ENCODE peak calls at places on chromosomes 5 and 9, in five cellular contexts. One of them, this sample, is unnamed.

GRCh38 chr5:79694652-79695051 is 5.0 kb downstream of the CMYA5 start:
- DNase-seq in A549: no peak
- DNase-seq in K562: peak
- DNase-seq in transverse colon: no peak
- DNase-seq in HepG2: no peak
- DNase-seq in this sample: no peak

GRCh38 chr5:163612358-163613149 is 107.1 kb downstream of the MAT2B start:
- DNase-seq in A549: no peak
- DNase-seq in K562: no peak
- DNase-seq in transverse colon: no peak
- DNase-seq in HepG2: no peak
- DNase-seq in this sample: no peak

GRCh38 chr9:93133641-93134017 is 422 bp downstream of the NINJ1 start:
- DNase-seq in A549: peak
- DNase-seq in K562: peak
- DNase-seq in transverse colon: peak
- DNase-seq in HepG2: peak
- DNase-seq in this sample: peak

GRCh38 chr5:20113031-20113685 is 125.2 kb upstream of the CDH18 start:
- DNase-seq in A549: no peak
- DNase-seq in K562: no peak
- DNase-seq in transverse colon: no peak
- DNase-seq in HepG2: no peak
- DNase-seq in this sample: no peak

GRCh38 chr5:21654-22233 is 70.2 kb upstream of the PLEKHG4B start:
- DNase-seq in A549: peak
- DNase-seq in K562: no peak
- DNase-seq in transverse colon: no peak
- DNase-seq in HepG2: no peak
- DNase-seq in this sample: no peak

GRCh38 chr5:147404706-147405105 is 105.2 kb downstream of the DPYSL3 start:
- DNase-seq in A549: no peak
- DNase-seq in K562: no peak
- DNase-seq in transverse colon: no peak
- DNase-seq in HepG2: no peak
- DNase-seq in this sample: no peak

GRCh38 chr9:134060546-134060945 is 7.3 kb downstream of the BRD3 start:
- DNase-seq in A549: no peak
- DNase-seq in K562: no peak
- DNase-seq in transverse colon: no peak
- DNase-seq in HepG2: no peak
- DNase-seq in this sample: no peak

GRCh38 chr9:86034863-86035734 is 64.3 kb downstream of the GOLM1 start:
- DNase-seq in A549: peak
- DNase-seq in K562: peak
- DNase-seq in transverse colon: peak
- DNase-seq in HepG2: peak
- DNase-seq in this sample: peak

GRCh38 chr5:93579561-93580386 is 1.2 kb downstream of the NR2F1-AS1 start:
- DNase-seq in A549: peak
- DNase-seq in K562: no peak
- DNase-seq in transverse colon: no peak
- DNase-seq in HepG2: no peak
- DNase-seq in this sample: peak

GRCh38 chr5:157182143-157182757 is 1.6 kb downstream of the ITK start:
- DNase-seq in A549: no peak
- DNase-seq in K562: no peak
- DNase-seq in transverse colon: no peak
- DNase-seq in HepG2: no peak
- DNase-seq in this sample: no peak

GRCh38 chr9:32741706-32742105 is 41.6 kb upstream of the TMEM215 start:
- DNase-seq in A549: peak
- DNase-seq in K562: no peak
- DNase-seq in transverse colon: no peak
- DNase-seq in HepG2: peak
- DNase-seq in this sample: no peak

GRCh38 chr5:127936439-127936972 is 147.1 kb upstream of the SLC12A2 start:
- DNase-seq in A549: no peak
- DNase-seq in K562: no peak
- DNase-seq in transverse colon: no peak
- DNase-seq in HepG2: no peak
- DNase-seq in this sample: peak

GRCh38 chr9:115978739-115979138 is 174.9 kb upstream of the PAPPA start:
- DNase-seq in A549: peak
- DNase-seq in K562: no peak
- DNase-seq in transverse colon: no peak
- DNase-seq in HepG2: peak
- DNase-seq in this sample: no peak

GRCh38 chr5:118968925-118969375 is 19.4 kb downstream of the DTWD2 start:
- DNase-seq in A549: no peak
- DNase-seq in K562: no peak
- DNase-seq in transverse colon: no peak
- DNase-seq in HepG2: peak
- DNase-seq in this sample: no peak

GRCh38 chr9:16484744-16485143 is 385.7 kb downstream of the BNC2 start:
- DNase-seq in A549: no peak
- DNase-seq in K562: no peak
- DNase-seq in transverse colon: no peak
- DNase-seq in HepG2: no peak
- DNase-seq in this sample: no peak

GRCh38 chr5:39500656-39501295 is 76.0 kb upstream of the DAB2 start:
- DNase-seq in A549: no peak
- DNase-seq in K562: no peak
- DNase-seq in transverse colon: no peak
- DNase-seq in HepG2: no peak
- DNase-seq in this sample: no peak

GRCh38 chr5:157045601-157046000 is 13.3 kb downstream of the HAVCR1 start:
- DNase-seq in A549: no peak
- DNase-seq in K562: no peak
- DNase-seq in transverse colon: no peak
- DNase-seq in HepG2: no peak
- DNase-seq in this sample: no peak

GRCh38 chr9:120701248-120701647 is 13.0 kb downstream of the MEGF9 start:
- DNase-seq in A549: no peak
- DNase-seq in K562: no peak
- DNase-seq in transverse colon: no peak
- DNase-seq in HepG2: no peak
- DNase-seq in this sample: no peak

GRCh38 chr9:110197330-110198187 is 10.4 kb downstream of the C9orf152 start:
- DNase-seq in A549: peak
- DNase-seq in K562: no peak
- DNase-seq in transverse colon: peak
- DNase-seq in HepG2: peak
- DNase-seq in this sample: no peak

GRCh38 chr5:139711852-139712171 is 63.7 kb downstream of the CXXC5 start:
- DNase-seq in A549: no peak
- DNase-seq in K562: no peak
- DNase-seq in transverse colon: no peak
- DNase-seq in HepG2: no peak
- DNase-seq in this sample: no peak

GRCh38 chr5:84688566-84688965 is 303.9 kb upstream of the EDIL3 start:
- DNase-seq in A549: no peak
- DNase-seq in K562: no peak
- DNase-seq in transverse colon: no peak
- DNase-seq in HepG2: no peak
- DNase-seq in this sample: no peak

GRCh38 chr9:33447404-33448158 is at the start of gene AQP3:
- DNase-seq in A549: peak
- DNase-seq in K562: peak
- DNase-seq in transverse colon: peak
- DNase-seq in HepG2: peak
- DNase-seq in this sample: peak

GRCh38 chr5:66987949-66988838 is 208.4 kb downstream of the CD180 start:
- DNase-seq in A549: peak
- DNase-seq in K562: peak
- DNase-seq in transverse colon: no peak
- DNase-seq in HepG2: peak
- DNase-seq in this sample: no peak

GRCh38 chr9:26856413-26857032 is 36.1 kb downstream of the CAAP1 start:
- DNase-seq in A549: peak
- DNase-seq in K562: peak
- DNase-seq in transverse colon: peak
- DNase-seq in HepG2: peak
- DNase-seq in this sample: no peak

GRCh38 chr5:78530342-78531096 is 118.1 kb downstream of the LHFPL2 start:
- DNase-seq in A549: peak
- DNase-seq in K562: peak
- DNase-seq in transverse colon: no peak
- DNase-seq in HepG2: no peak
- DNase-seq in this sample: no peak

GRCh38 chr9:93086445-93087224 is 9.4 kb upstream of the CARD19 start:
- DNase-seq in A549: no peak
- DNase-seq in K562: no peak
- DNase-seq in transverse colon: no peak
- DNase-seq in HepG2: no peak
- DNase-seq in this sample: no peak

GRCh38 chr5:159184858-159185381 is 24.4 kb downstream of the RNF145 start:
- DNase-seq in A549: peak
- DNase-seq in K562: no peak
- DNase-seq in transverse colon: no peak
- DNase-seq in HepG2: no peak
- DNase-seq in this sample: no peak

DNA sequence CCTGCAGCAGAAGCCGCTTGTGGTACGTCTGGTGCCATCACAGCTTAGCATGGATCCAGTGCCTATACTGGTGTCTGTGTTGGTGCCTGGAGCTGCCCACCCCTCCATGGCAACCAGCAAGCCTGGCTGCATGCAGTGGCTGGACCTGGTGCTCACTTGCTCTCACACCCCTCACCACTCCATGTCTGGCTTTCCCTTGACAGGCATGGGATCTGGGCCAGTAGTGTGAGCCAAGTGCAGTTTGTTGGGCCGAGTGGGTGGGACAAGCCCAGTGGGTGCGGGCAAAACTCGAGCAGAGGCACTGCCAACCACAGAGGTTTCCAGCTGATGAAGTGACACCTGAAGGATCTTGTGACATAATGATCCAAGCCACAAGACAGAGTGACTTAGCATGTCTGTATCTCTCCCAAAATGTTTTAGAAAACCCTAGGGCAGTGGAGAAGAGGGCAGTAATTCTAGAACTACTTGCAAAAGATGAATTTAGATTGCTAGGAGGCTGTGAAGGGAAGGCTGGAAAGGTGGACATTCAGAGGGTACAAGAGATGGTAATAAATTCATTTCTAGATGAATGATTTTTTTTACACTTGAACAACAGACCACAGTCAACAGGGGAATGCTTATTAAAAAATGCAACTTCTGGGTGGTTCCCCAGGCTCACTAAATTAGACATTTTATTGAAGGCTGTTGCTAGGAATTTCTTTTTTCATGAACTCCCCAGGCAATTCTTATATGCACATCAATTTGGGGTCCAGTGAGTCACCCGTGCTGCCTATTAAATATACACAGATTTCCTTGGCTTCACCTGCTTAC is 660.3 kb downstream of the TLR4 start:
- DNase-seq in A549: no peak
- DNase-seq in K562: no peak
- DNase-seq in transverse colon: no peak
- DNase-seq in HepG2: no peak
- DNase-seq in this sample: peak
- TF ChIP-seq EP300 in A549: no peak
- TF ChIP-seq EP300 in K562: no peak
- TF ChIP-seq EP300 in transverse colon: no peak
- TF ChIP-seq EP300 in HepG2: no peak
- TF ChIP-seq EP300 in this sample: no peak

GRCh38 chr5:11902304-11902703 is 1.9 kb downstream of the CTNND2 start:
- DNase-seq in A549: no peak
- DNase-seq in K562: no peak
- DNase-seq in transverse colon: no peak
- DNase-seq in HepG2: no peak
- DNase-seq in this sample: no peak
- TF ChIP-seq POLR2A in A549: no peak
- TF ChIP-seq POLR2A in K562: no peak
- TF ChIP-seq POLR2A in transverse colon: no peak
- TF ChIP-seq POLR2A in HepG2: no peak
- TF ChIP-seq POLR2A in this sample: no peak

GRCh38 chr5:65035212-65036206 is 266.8 kb downstream of the CWC27 start:
- DNase-seq in A549: peak
- DNase-seq in K562: peak
- DNase-seq in transverse colon: peak
- DNase-seq in HepG2: peak
- DNase-seq in this sample: peak
- TF ChIP-seq EP300 in A549: no peak
- TF ChIP-seq EP300 in K562: peak
- TF ChIP-seq EP300 in transverse colon: no peak
- TF ChIP-seq EP300 in HepG2: no peak
- TF ChIP-seq EP300 in this sample: no peak

DNA sequence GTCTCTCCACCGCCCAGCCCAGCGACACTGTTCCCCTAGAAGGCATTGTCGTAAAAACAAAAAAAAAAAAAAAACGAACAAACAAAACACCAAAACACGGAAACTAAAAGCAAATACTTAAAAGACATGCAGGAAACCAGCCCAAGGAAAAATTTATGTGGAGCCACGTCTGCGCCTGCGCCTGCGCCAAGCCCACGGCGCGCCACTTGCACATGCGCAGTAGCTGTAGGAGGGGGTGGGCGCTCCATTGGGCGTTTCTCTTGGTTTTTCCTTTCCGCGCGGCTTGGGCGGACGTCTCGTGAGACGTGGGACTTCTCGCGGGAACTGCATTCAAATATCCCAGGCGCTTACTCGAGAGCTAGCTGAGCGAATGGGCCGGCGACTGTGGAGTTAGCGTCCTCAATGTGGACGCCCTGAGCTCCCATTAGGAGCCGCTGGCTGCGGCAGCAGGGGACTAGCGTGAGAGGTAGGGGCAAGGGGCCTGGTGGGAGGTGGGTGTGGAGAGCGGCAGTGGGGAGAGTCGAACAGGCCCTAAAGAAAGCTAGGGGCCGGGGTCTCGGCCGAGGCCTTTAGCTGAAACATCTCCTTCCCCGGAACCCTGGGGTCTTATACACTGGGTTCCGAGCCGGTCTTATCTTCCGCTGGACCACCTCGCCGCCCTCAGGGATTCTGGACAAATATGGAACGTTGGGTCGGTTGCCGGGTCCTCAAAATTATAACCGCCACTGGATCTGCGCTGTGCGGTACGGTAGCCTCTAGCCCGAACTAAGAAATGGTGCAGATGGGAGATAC is at the start of gene SPDL1:
- DNase-seq in A549: peak
- DNase-seq in K562: peak
- DNase-seq in transverse colon: peak
- DNase-seq in HepG2: peak
- DNase-seq in this sample: peak
- TF ChIP-seq POLR2A in A549: peak
- TF ChIP-seq POLR2A in K562: peak
- TF ChIP-seq POLR2A in transverse colon: peak
- TF ChIP-seq POLR2A in HepG2: peak
- TF ChIP-seq POLR2A in this sample: peak

GRCh38 chr5:132495672-132496630 is 5.4 kb upstream of the IRF1 start:
- DNase-seq in A549: peak
- DNase-seq in K562: peak
- DNase-seq in transverse colon: peak
- DNase-seq in HepG2: peak
- DNase-seq in this sample: peak
- TF ChIP-seq EP300 in A549: peak
- TF ChIP-seq EP300 in K562: peak
- TF ChIP-seq EP300 in transverse colon: peak
- TF ChIP-seq EP300 in HepG2: peak
- TF ChIP-seq EP300 in this sample: no peak